ENCODE peak calls at places on chromosomes 3 and 15, in six cellular contexts. Q, R, G, U, J and D are unnamed samples.

GRCh38 chr15:40050788-40051615 is 12.0 kb upstream of the SRP14 start:
- DNase-seq in Q (no peak), R (no peak), G (no peak), U (no peak), J (no peak), D (no peak)

GRCh38 chr3:179454887-179455286 is 3.6 kb upstream of the GNB4 start:
- DNase-seq in Q (no peak), R (no peak), G (no peak), U (no peak), J (no peak), D (no peak)

GRCh38 chr3:45043715-45044299 is 17.7 kb downstream of the CLEC3B start:
- DNase-seq in Q (no peak), R (peak), G (no peak), U (no peak), J (no peak), D (no peak)

GRCh38 chr3:143832433-143832832 is 15.8 kb downstream of the SLC9A9 start:
- DNase-seq in Q (no peak), R (no peak), G (no peak), U (no peak), J (no peak), D (no peak)

GRCh38 chr15:90902996-90903732 is at the start of gene MAN2A2:
- DNase-seq in Q (no peak), R (peak), G (peak), U (peak), J (no peak), D (peak)

GRCh38 chr15:85583404-85584390 is 203.3 kb downstream of the AKAP13 start:
- DNase-seq in Q (no peak), R (no peak), G (no peak), U (no peak), J (peak), D (no peak)

GRCh38 chr15:62453979-62454378 is 288.9 kb upstream of the C2CD4B start:
- DNase-seq in Q (no peak), R (no peak), G (no peak), U (no peak), J (no peak), D (no peak)

GRCh38 chr3:4030567-4030966 is 231.3 kb downstream of the LRRN1 start:
- DNase-seq in Q (no peak), R (no peak), G (no peak), U (no peak), J (no peak), D (no peak)

GRCh38 chr3:60274646-60275045 is 976.6 kb downstream of the FHIT start:
- DNase-seq in Q (no peak), R (no peak), G (no peak), U (no peak), J (no peak), D (no peak)

GRCh38 chr3:67461667-67462142 is 192.7 kb downstream of the SUCLG2 start:
- DNase-seq in Q (no peak), R (no peak), G (no peak), U (no peak), J (no peak), D (no peak)

GRCh38 chr3:149234671-149235245 is 13.1 kb upstream of the CP start:
- DNase-seq in Q (no peak), R (peak), G (no peak), U (no peak), J (no peak), D (no peak)

GRCh38 chr3:32719335-32719734 is 34.3 kb downstream of the CNOT10 start:
- DNase-seq in Q (no peak), R (no peak), G (peak), U (no peak), J (no peak), D (no peak)

GRCh38 chr3:127491323-127491722 is 99.2 kb downstream of the TPRA1 start:
- DNase-seq in Q (no peak), R (no peak), G (no peak), U (no peak), J (no peak), D (no peak)

GRCh38 chr15:95175914-95176658 is 944.7 kb downstream of the MCTP2 start:
- DNase-seq in Q (no peak), R (no peak), G (no peak), U (no peak), J (no peak), D (no peak)

GRCh38 chr15:85667491-85668424 is 127.0 kb downstream of the KLHL25 start:
- DNase-seq in Q (no peak), R (no peak), G (peak), U (no peak), J (no peak), D (no peak)

GRCh38 chr15:51721199-51721960 is 16.1 kb downstream of the LYSMD2 start:
- DNase-seq in Q (no peak), R (no peak), G (no peak), U (no peak), J (no peak), D (no peak)

GRCh38 chr15:36897834-36898233 is 202.5 kb downstream of the MEIS2 start:
- DNase-seq in Q (no peak), R (no peak), G (no peak), U (no peak), J (no peak), D (no peak)

GRCh38 chr15:37891754-37892368 is 42.6 kb upstream of the TMCO5A start:
- DNase-seq in Q (no peak), R (no peak), G (peak), U (no peak), J (no peak), D (peak)

GRCh38 chr3:129549006-129549800 is 6.2 kb downstream of the H1-8 start:
- DNase-seq in Q (no peak), R (no peak), G (no peak), U (no peak), J (no peak), D (no peak)

GRCh38 chr15:92655178-92655995 is at the start of gene FAM174B:
- DNase-seq in Q (no peak), R (no peak), G (no peak), U (peak), J (no peak), D (peak)

GRCh38 chr3:50657816-50658215 is 16.9 kb upstream of the DOCK3 start:
- DNase-seq in Q (no peak), R (no peak), G (no peak), U (no peak), J (no peak), D (no peak)

GRCh38 chr3:144549161-144549560 is 577.5 kb downstream of the DIPK2A start:
- DNase-seq in Q (no peak), R (no peak), G (no peak), U (no peak), J (no peak), D (no peak)

GRCh38 chr3:152264378-152264777 is 4.4 kb upstream of the MBNL1 start:
- DNase-seq in Q (no peak), R (no peak), G (no peak), U (no peak), J (no peak), D (no peak)

GRCh38 chr3:187739125-187739560 is 6.1 kb downstream of the BCL6 start:
- DNase-seq in Q (no peak), R (no peak), G (no peak), U (no peak), J (no peak), D (no peak)

GRCh38 chr3:9298236-9298635 is 48.8 kb upstream of the SRGAP3 start:
- DNase-seq in Q (no peak), R (no peak), G (no peak), U (no peak), J (no peak), D (no peak)

GRCh38 chr3:147191795-147192385 is 214.5 kb downstream of the ZIC4 start:
- DNase-seq in Q (no peak), R (peak), G (peak), U (no peak), J (peak), D (no peak)

GRCh38 chr3:116971531-116971930 is 262.0 kb downstream of the TUSC7 start:
- DNase-seq in Q (no peak), R (no peak), G (no peak), U (no peak), J (no peak), D (no peak)

GRCh38 chr15:40235201-40235890 is 3.5 kb upstream of the PAK6 start:
- DNase-seq in Q (no peak), R (peak), G (no peak), U (no peak), J (no peak), D (no peak)

GRCh38 chr15:82918162-82918561 is 34.4 kb downstream of the HOMER2 start:
- DNase-seq in Q (no peak), R (no peak), G (no peak), U (no peak), J (no peak), D (no peak)

GRCh38 chr3:131561511-131561910 is 58.7 kb upstream of the MRPL3 start:
- DNase-seq in Q (no peak), R (no peak), G (no peak), U (no peak), J (no peak), D (no peak)

GRCh38 chr15:74131618-74132191 is 1.3 kb downstream of the ISLR2 start:
- DNase-seq in Q (no peak), R (no peak), G (no peak), U (no peak), J (no peak), D (no peak)

GRCh38 chr3:147702499-147702898 is 293.3 kb downstream of the ZIC1 start:
- DNase-seq in Q (no peak), R (no peak), G (no peak), U (no peak), J (no peak), D (no peak)

GRCh38 chr3:172853911-172854648 is 103.6 kb downstream of the ECT2 start:
- DNase-seq in Q (peak), R (no peak), G (no peak), U (no peak), J (no peak), D (no peak)
- TF ChIP-seq POLR2AphosphoS5 in Q (no peak), R (no peak), G (no peak), U (no peak), J (no peak), D (no peak)

DNA sequence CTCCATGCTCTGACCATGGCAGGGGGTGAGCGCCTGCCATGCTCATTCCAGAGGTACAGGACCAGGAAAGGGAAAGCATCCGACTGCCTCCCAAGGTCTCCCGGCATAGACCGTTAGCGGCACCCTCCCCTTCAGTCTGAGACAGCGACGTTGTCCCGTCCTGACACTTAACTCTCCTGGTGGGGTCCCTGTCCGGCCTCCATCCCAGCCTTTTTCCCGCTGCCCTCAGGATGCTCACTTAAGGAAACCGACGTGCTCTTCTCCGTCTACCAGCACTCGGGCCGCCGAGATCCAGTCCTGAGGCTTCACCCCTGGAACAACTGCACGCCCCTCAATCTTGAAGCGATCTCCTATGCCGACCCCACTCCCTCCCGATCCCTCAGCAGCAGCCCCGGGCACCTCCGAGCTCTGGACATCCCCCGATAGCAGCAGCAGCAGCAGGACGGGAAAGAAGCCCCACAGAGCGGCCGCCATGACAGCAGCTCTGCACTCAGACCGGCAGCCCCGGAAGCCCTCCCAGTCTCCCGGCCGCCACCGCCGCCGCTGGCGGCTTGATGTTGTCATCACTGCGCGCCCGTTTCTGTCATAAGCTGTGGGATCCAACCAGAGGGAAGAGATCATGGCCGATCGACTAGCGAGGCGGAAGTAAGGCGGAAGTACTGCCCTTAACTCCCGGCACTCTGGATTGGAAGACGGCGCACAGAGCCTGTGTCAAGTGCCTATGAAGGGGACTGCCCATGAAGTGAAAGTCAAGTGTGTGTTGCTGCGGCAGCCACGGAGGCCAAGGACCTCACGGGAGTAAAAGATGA is at the start of the genes EMC7 and PGBD4:
- DNase-seq in Q (peak), R (peak), G (peak), U (peak), J (peak), D (peak)
- TF ChIP-seq POLR2A in Q (peak), R (peak), G (peak), U (peak), J (peak), D (peak)

DNA sequence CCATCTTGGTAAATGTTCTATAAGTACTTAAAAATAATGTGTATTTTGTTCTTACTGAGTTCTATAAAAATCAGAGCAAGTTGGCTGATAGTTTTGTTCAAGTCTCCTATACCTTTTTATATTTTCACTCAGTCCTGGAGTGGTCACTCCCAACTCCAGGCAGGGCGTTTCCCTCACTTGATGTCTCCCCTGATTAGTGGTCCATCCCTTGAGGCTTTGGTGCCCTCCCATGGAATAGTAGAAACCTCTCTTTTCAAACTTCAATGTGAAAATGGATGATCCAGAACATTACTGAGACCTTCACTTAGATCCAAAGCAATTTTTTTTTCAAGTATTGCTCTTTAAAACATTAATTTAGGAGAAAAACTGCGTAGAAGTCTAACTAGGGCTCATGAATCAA is 25.0 kb upstream of the SCN10A start:
- DNase-seq in Q (no peak), R (no peak), G (no peak), U (no peak), J (no peak), D (no peak)
- TF ChIP-seq TAF1 in Q (no peak), R (no peak), G (no peak), U (no peak), J (no peak), D (no peak)

GRCh38 chr15:57541805-57542504 is 49.7 kb upstream of the MYZAP start:
- DNase-seq in Q (no peak), R (peak), G (peak), U (peak), J (no peak), D (no peak)
- TF ChIP-seq POLR2AphosphoS5 in Q (no peak), R (no peak), G (no peak), U (no peak), J (no peak), D (no peak)

GRCh38 chr3:105869531-105869833 is 670 bp upstream of the CBLB start:
- DNase-seq in Q (no peak), R (no peak), G (no peak), U (no peak), J (no peak), D (no peak)
- TF ChIP-seq POLR2A in Q (no peak), R (no peak), G (no peak), U (peak), J (no peak), D (no peak)